ENCODE peak calls at places on chromosomes 11 and 22, in nine cellular contexts. U is SK-N-SH, I is transverse colon, L is lower lobe of right lung, X is IMR-90, R is A549, P is OCI-LY7, H is colonic mucosa, G is breast epithelium. M is an unnamed sample. For H3K4me1, the result is how much of the 10 kb centered on the place peaks cover.

GRCh38 chr22:29842740-29843139 is 4.7 kb upstream of the ASCC2 start:
- DNase-seq in U (no peak), I (no peak), L (no peak), X (peak), R (peak), P (no peak), H (no peak), G (no peak), M (no peak)

GRCh38 chr11:117878314-117878938 is 2.0 kb upstream of the FXYD6 start:
- DNase-seq in U (no peak), I (no peak), L (no peak), X (no peak), R (no peak), P (no peak), H (no peak), G (no peak), M (no peak)

GRCh38 chr11:17897495-17897894 is 115.4 kb downstream of the SERGEF start:
- DNase-seq in U (peak), I (no peak), L (no peak), X (no peak), R (no peak), P (no peak), H (no peak), G (no peak), M (no peak)

GRCh38 chr11:94417386-94417987 is 16.3 kb upstream of the GPR83 start:
- DNase-seq in U (peak), I (no peak), L (no peak), X (peak), R (peak), P (peak), H (no peak), G (no peak), M (no peak)

GRCh38 chr22:47356433-47357011 is 594.1 kb downstream of the TBC1D22A start:
- DNase-seq in U (no peak), I (no peak), L (no peak), X (no peak), R (no peak), P (no peak), H (no peak), G (no peak), M (no peak)

GRCh38 chr11:66692871-66693331 is 15.2 kb upstream of the RBM4B start:
- DNase-seq in U (peak), I (no peak), L (no peak), X (no peak), R (no peak), P (no peak), H (no peak), G (no peak), M (no peak)

GRCh38 chr11:12540913-12541587 is 133.2 kb upstream of the TEAD1 start:
- DNase-seq in U (no peak), I (no peak), L (no peak), X (peak), R (peak), P (no peak), H (no peak), G (no peak), M (no peak)

GRCh38 chr11:7536102-7536501 is 22.3 kb downstream of the PPFIBP2 start:
- DNase-seq in U (peak), I (peak), L (no peak), X (no peak), R (peak), P (no peak), H (peak), G (no peak), M (no peak)

GRCh38 chr11:44792171-44792570 is 65.4 kb downstream of the TSPAN18 start:
- DNase-seq in U (no peak), I (no peak), L (no peak), X (no peak), R (no peak), P (no peak), H (no peak), G (no peak), M (no peak)

GRCh38 chr22:25564320-25564978 is at the start of gene GRK3:
- DNase-seq in U (peak), I (peak), L (peak), X (peak), R (peak), P (peak), H (peak), G (peak), M (no peak)

GRCh38 chr11:65314501-65315203 is at the start of gene CDC42EP2:
- DNase-seq in U (peak), I (peak), L (peak), X (peak), R (peak), P (peak), H (peak), G (peak), M (no peak)

GRCh38 chr22:37314315-37315046 is 32.2 kb downstream of the CYTH4 start:
- DNase-seq in U (no peak), I (no peak), L (no peak), X (no peak), R (no peak), P (peak), H (no peak), G (no peak), M (no peak)

GRCh38 chr11:34234086-34234740 is 123.6 kb downstream of the ABTB2 start:
- DNase-seq in U (no peak), I (peak), L (no peak), X (peak), R (peak), P (peak), H (peak), G (no peak), M (no peak)

GRCh38 chr11:132961453-132961852 is 570.8 kb downstream of the OPCML start:
- DNase-seq in U (no peak), I (no peak), L (no peak), X (no peak), R (no peak), P (no peak), H (no peak), G (no peak), M (no peak)

GRCh38 chr11:41784513-41785335 is 325.3 kb upstream of the LRRC4C start:
- DNase-seq in U (no peak), I (peak), L (no peak), X (no peak), R (peak), P (no peak), H (peak), G (no peak), M (no peak)

GRCh38 chr11:60970890-60971289 is 590 bp upstream of the CD6 start:
- DNase-seq in U (no peak), I (no peak), L (no peak), X (no peak), R (no peak), P (no peak), H (no peak), G (no peak), M (no peak)

GRCh38 chr11:128462802-128463385 is 124.5 kb downstream of the ETS1 start:
- DNase-seq in U (no peak), I (no peak), L (no peak), X (no peak), R (no peak), P (no peak), H (no peak), G (no peak), M (no peak)

GRCh38 chr11:128462189-128462588 is 125.2 kb downstream of the ETS1 start:
- DNase-seq in U (no peak), I (no peak), L (no peak), X (no peak), R (no peak), P (no peak), H (no peak), G (no peak), M (no peak)

GRCh38 chr11:128463975-128464374 is 123.4 kb downstream of the ETS1 start:
- DNase-seq in U (no peak), I (no peak), L (no peak), X (peak), R (no peak), P (no peak), H (no peak), G (no peak), M (no peak)

GRCh38 chr11:128464878-128465277 is 122.5 kb downstream of the ETS1 start:
- DNase-seq in U (no peak), I (no peak), L (no peak), X (no peak), R (no peak), P (no peak), H (no peak), G (no peak), M (no peak)

GRCh38 chr11:128463386-128463829 is 124.0 kb downstream of the ETS1 start:
- DNase-seq in U (peak), I (no peak), L (no peak), X (peak), R (no peak), P (no peak), H (no peak), G (no peak), M (peak)
- H3K4me1 ChIP-seq in U (under half), I (under half), L (half or more), X (under half), R (under half), P (half or more), H (under half), G (under half), M (half or more)

GRCh38 chr22:49930596-49931412 is 12.4 kb downstream of the CRELD2 start:
- DNase-seq in U (peak), I (peak), L (peak), X (peak), R (peak), P (peak), H (peak), G (peak), M (peak)
- H3K4me1 ChIP-seq in U (under half), I (under half), L (half or more), X (under half), R (under half), P (half or more), H (under half), G (under half), M (under half)

DNA sequence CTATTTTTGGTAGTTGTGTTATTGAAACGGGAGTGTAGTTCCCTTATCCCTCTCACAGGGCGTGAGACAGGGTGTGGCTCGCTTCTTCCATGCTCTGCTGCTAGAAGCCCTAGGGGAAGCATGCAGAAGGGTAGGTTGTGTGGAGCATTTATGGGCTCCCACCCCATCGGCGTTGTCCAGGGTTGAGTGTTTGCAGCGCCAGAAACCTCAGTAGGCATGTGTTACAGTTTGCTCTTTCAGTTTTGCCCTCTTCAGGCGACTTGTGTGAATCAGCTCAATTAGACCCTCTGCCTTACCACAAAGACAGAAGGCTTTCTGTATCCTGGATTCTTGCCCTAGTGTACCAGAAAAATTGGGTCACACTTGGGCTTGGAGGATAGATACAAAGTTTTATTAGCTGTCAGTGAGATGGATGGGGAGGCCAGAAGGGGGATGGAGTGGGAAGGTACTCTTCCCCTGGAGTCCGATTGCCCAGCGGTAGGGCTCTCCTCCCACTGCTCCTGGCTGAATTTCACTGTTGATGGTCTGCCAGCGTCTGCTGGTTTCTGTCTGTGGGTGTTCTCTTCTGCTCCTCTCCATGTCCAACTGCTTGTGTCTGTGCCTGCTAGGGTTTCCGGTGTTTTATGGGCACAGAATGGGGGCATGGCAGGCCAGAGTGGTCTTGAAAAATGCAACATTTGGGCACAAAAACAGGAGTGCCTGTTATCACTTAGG is 358.3 kb upstream of the CTSC start:
- DNase-seq in U (no peak), I (no peak), L (no peak), X (no peak), R (no peak), P (no peak), H (no peak), G (no peak), M (no peak)
- H3K4me1 ChIP-seq in U (under half), I (under half), L (under half), X (under half), R (under half), P (under half), H (under half), G (under half), M (under half)

GRCh38 chr11:128496684-128497056 is 90.7 kb downstream of the ETS1 start:
- DNase-seq in U (no peak), I (no peak), L (no peak), X (no peak), R (peak), P (no peak), H (no peak), G (no peak), M (no peak)

GRCh38 chr11:128492903-128493569 is 94.3 kb downstream of the ETS1 start:
- DNase-seq in U (no peak), I (no peak), L (no peak), X (no peak), R (no peak), P (no peak), H (no peak), G (no peak), M (no peak)

GRCh38 chr11:128493570-128493965 is 93.8 kb downstream of the ETS1 start:
- DNase-seq in U (no peak), I (no peak), L (no peak), X (peak), R (no peak), P (no peak), H (no peak), G (no peak), M (no peak)

GRCh38 chr11:128496249-128496648 is 91.1 kb downstream of the ETS1 start:
- DNase-seq in U (no peak), I (no peak), L (no peak), X (no peak), R (no peak), P (no peak), H (no peak), G (no peak), M (no peak)

GRCh38 chr11:128494418-128495332 is 92.7 kb downstream of the ETS1 start:
- DNase-seq in U (no peak), I (no peak), L (no peak), X (no peak), R (no peak), P (no peak), H (no peak), G (no peak), M (no peak)
- H3K4me1 ChIP-seq in U (under half), I (under half), L (half or more), X (under half), R (half or more), P (half or more), H (under half), G (under half), M (half or more)

GRCh38 chr22:31221084-31221483 is 9.0 kb downstream of the LIMK2 start:
- DNase-seq in U (no peak), I (no peak), L (no peak), X (no peak), R (no peak), P (no peak), H (no peak), G (no peak), M (no peak)

GRCh38 chr22:31218565-31219262 is 6.6 kb downstream of the LIMK2 start:
- DNase-seq in U (no peak), I (no peak), L (no peak), X (no peak), R (no peak), P (no peak), H (peak), G (no peak), M (no peak)

GRCh38 chr22:31215018-31215535 is 3.0 kb downstream of the LIMK2 start:
- DNase-seq in U (no peak), I (no peak), L (no peak), X (no peak), R (no peak), P (no peak), H (peak), G (no peak), M (no peak)

GRCh38 chr22:31212783-31213626 is 907 bp downstream of the LIMK2 start:
- DNase-seq in U (peak), I (no peak), L (no peak), X (no peak), R (no peak), P (peak), H (peak), G (no peak), M (no peak)

GRCh38 chr22:31217890-31218287 is 5.8 kb downstream of the LIMK2 start:
- DNase-seq in U (no peak), I (no peak), L (no peak), X (no peak), R (no peak), P (no peak), H (no peak), G (no peak), M (no peak)
- H3K4me1 ChIP-seq in U (under half), I (under half), L (half or more), X (under half), R (under half), P (under half), H (under half), G (under half), M (under half)

DNA sequence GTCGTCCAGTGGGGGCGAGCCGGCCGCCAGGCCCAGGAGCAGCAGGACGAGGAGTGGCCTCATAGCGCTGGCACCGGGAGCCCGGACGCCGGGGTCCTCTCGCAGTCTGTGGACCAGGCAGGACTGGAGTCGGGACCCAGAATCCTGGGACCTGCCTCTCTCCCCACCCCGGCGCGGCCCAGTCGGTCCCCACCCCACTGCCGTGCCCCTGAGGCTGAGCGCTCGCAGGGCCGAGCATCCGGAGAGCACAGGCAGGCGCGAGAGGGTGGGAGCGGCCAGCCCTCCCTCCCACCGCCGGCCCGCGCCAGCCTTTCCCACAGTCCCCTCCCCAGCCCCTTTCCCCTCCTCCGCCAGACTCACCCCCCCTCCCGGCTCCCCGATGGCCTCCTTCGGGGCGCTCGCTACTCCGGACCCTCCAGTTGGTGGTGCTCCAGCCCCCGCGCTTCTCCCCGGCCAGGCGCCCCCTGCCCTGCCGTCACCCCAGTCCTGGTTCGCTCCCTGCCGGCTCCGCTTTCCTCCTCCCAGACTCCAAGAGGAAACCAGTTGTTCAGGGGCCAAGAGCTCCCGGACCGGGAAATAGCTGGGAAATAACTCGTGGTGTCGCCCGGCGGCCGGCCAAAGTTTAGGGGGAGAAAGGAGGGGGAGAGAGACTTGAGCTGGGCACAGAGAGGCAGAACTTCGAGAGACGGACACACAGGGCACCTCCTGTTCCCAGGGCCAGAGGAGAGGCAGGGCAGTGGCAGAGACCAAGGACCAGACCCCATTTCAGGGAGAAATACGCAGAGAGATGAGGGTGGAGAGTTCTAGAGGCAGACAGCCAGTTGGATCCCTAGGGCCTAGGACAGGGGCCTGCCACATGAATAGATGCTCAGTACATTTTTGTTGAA is at the start of gene C1QTNF5:
- DNase-seq in U (peak), I (peak), L (peak), X (peak), R (no peak), P (no peak), H (peak), G (peak), M (no peak)
- H3K4me1 ChIP-seq in U (under half), I (under half), L (half or more), X (under half), R (under half), P (under half), H (under half), G (under half), M (under half)

GRCh38 chr22:31953251-31953650 is 8.9 kb downstream of the YWHAH start:
- DNase-seq in U (no peak), I (no peak), L (no peak), X (no peak), R (no peak), P (no peak), H (no peak), G (no peak), M (no peak)

GRCh38 chr22:31952459-31952858 is 8.1 kb downstream of the YWHAH start:
- DNase-seq in U (no peak), I (no peak), L (no peak), X (peak), R (no peak), P (no peak), H (no peak), G (no peak), M (no peak)

GRCh38 chr22:31952094-31952401 is 7.7 kb downstream of the YWHAH start:
- DNase-seq in U (peak), I (no peak), L (no peak), X (no peak), R (no peak), P (no peak), H (no peak), G (no peak), M (no peak)

GRCh38 chr22:31950226-31950625 is 5.9 kb downstream of the YWHAH start:
- DNase-seq in U (no peak), I (no peak), L (no peak), X (no peak), R (no peak), P (no peak), H (no peak), G (no peak), M (no peak)

GRCh38 chr22:31951201-31952093 is 7.1 kb downstream of the YWHAH start:
- DNase-seq in U (no peak), I (no peak), L (no peak), X (no peak), R (no peak), P (no peak), H (no peak), G (no peak), M (no peak)
- H3K4me1 ChIP-seq in U (under half), I (half or more), L (half or more), X (under half), R (half or more), P (under half), H (under half), G (under half), M (half or more)